ENCODE peak calls at places on chromosomes 11 and 22, in six cellular contexts. One of them, this sample, is unnamed.

GRCh38 chr11:117888140-117888561 is 11.7 kb upstream of the FXYD6 start:
- DNase-seq in stomach: no peak
- DNase-seq in breast epithelium: no peak
- DNase-seq in HCT116: no peak
- DNase-seq in suprapubic skin: no peak
- DNase-seq in prostate gland: no peak
- DNase-seq in this sample: no peak

GRCh38 chr11:120339394-120339890 is 3.2 kb downstream of the ARHGEF12 start:
- DNase-seq in stomach: peak
- DNase-seq in breast epithelium: no peak
- DNase-seq in HCT116: no peak
- DNase-seq in suprapubic skin: no peak
- DNase-seq in prostate gland: peak
- DNase-seq in this sample: no peak

GRCh38 chr22:25039754-25040153 is 87.2 kb downstream of the KIAA1671 start:
- DNase-seq in stomach: no peak
- DNase-seq in breast epithelium: no peak
- DNase-seq in HCT116: no peak
- DNase-seq in suprapubic skin: no peak
- DNase-seq in prostate gland: no peak
- DNase-seq in this sample: no peak

GRCh38 chr11:2779499-2779980 is 79.7 kb upstream of the KCNQ1OT1 start:
- DNase-seq in stomach: no peak
- DNase-seq in breast epithelium: no peak
- DNase-seq in HCT116: no peak
- DNase-seq in suprapubic skin: no peak
- DNase-seq in prostate gland: no peak
- DNase-seq in this sample: peak

GRCh38 chr22:50076646-50077624 is 8.3 kb downstream of the MLC1 start:
- DNase-seq in stomach: no peak
- DNase-seq in breast epithelium: no peak
- DNase-seq in HCT116: no peak
- DNase-seq in suprapubic skin: no peak
- DNase-seq in prostate gland: no peak
- DNase-seq in this sample: no peak

GRCh38 chr11:116986521-116987105 is 111.6 kb downstream of the SIK3 start:
- DNase-seq in stomach: no peak
- DNase-seq in breast epithelium: no peak
- DNase-seq in HCT116: no peak
- DNase-seq in suprapubic skin: no peak
- DNase-seq in prostate gland: no peak
- DNase-seq in this sample: no peak

GRCh38 chr22:40215266-40215665 is 37.5 kb downstream of the TNRC6B start:
- DNase-seq in stomach: peak
- DNase-seq in breast epithelium: no peak
- DNase-seq in HCT116: no peak
- DNase-seq in suprapubic skin: peak
- DNase-seq in prostate gland: no peak
- DNase-seq in this sample: no peak

GRCh38 chr11:26985941-26986340 is 8.0 kb upstream of the FIBIN start:
- DNase-seq in stomach: no peak
- DNase-seq in breast epithelium: no peak
- DNase-seq in HCT116: no peak
- DNase-seq in suprapubic skin: no peak
- DNase-seq in prostate gland: no peak
- DNase-seq in this sample: no peak

GRCh38 chr11:111911563-111912401 is at the start of gene CRYAB:
- DNase-seq in stomach: peak
- DNase-seq in breast epithelium: peak
- DNase-seq in HCT116: no peak
- DNase-seq in suprapubic skin: peak
- DNase-seq in prostate gland: peak
- DNase-seq in this sample: no peak

GRCh38 chr11:33064033-33064825 is 24.9 kb downstream of the TCP11L1 start:
- DNase-seq in stomach: no peak
- DNase-seq in breast epithelium: no peak
- DNase-seq in HCT116: no peak
- DNase-seq in suprapubic skin: no peak
- DNase-seq in prostate gland: no peak
- DNase-seq in this sample: no peak

GRCh38 chr11:91956711-91957110 is 267.9 kb upstream of the FAT3 start:
- DNase-seq in stomach: no peak
- DNase-seq in breast epithelium: no peak
- DNase-seq in HCT116: no peak
- DNase-seq in suprapubic skin: no peak
- DNase-seq in prostate gland: no peak
- DNase-seq in this sample: no peak

GRCh38 chr11:64834031-64834722 is 10.3 kb downstream of the CDC42BPG start:
- DNase-seq in stomach: no peak
- DNase-seq in breast epithelium: no peak
- DNase-seq in HCT116: no peak
- DNase-seq in suprapubic skin: peak
- DNase-seq in prostate gland: no peak
- DNase-seq in this sample: no peak

GRCh38 chr11:43947815-43948214 is 5.4 kb downstream of the C11orf96 start:
- DNase-seq in stomach: no peak
- DNase-seq in breast epithelium: no peak
- DNase-seq in HCT116: no peak
- DNase-seq in suprapubic skin: no peak
- DNase-seq in prostate gland: no peak
- DNase-seq in this sample: no peak

GRCh38 chr11:2662024-2662312 is 37.8 kb downstream of the KCNQ1OT1 start:
- DNase-seq in stomach: peak
- DNase-seq in breast epithelium: no peak
- DNase-seq in HCT116: no peak
- DNase-seq in suprapubic skin: peak
- DNase-seq in prostate gland: no peak
- DNase-seq in this sample: no peak

GRCh38 chr11:130383363-130384168 is 44.8 kb downstream of the ADAMTS8 start:
- DNase-seq in stomach: no peak
- DNase-seq in breast epithelium: no peak
- DNase-seq in HCT116: no peak
- DNase-seq in suprapubic skin: no peak
- DNase-seq in prostate gland: no peak
- DNase-seq in this sample: no peak

GRCh38 chr11:82848829-82849228 is 51.4 kb downstream of the PRCP start:
- DNase-seq in stomach: no peak
- DNase-seq in breast epithelium: no peak
- DNase-seq in HCT116: no peak
- DNase-seq in suprapubic skin: no peak
- DNase-seq in prostate gland: no peak
- DNase-seq in this sample: no peak

GRCh38 chr11:131418214-131418613 is 47.8 kb downstream of the NTM start:
- DNase-seq in stomach: no peak
- DNase-seq in breast epithelium: no peak
- DNase-seq in HCT116: no peak
- DNase-seq in suprapubic skin: no peak
- DNase-seq in prostate gland: no peak
- DNase-seq in this sample: no peak

GRCh38 chr22:49156662-49157285 is 670.9 kb downstream of the BRD1 start:
- DNase-seq in stomach: peak
- DNase-seq in breast epithelium: no peak
- DNase-seq in HCT116: no peak
- DNase-seq in suprapubic skin: no peak
- DNase-seq in prostate gland: peak
- DNase-seq in this sample: no peak

GRCh38 chr22:29720824-29721323 is 1.1 kb downstream of the CABP7 start:
- DNase-seq in stomach: no peak
- DNase-seq in breast epithelium: no peak
- DNase-seq in HCT116: no peak
- DNase-seq in suprapubic skin: no peak
- DNase-seq in prostate gland: no peak
- DNase-seq in this sample: no peak

GRCh38 chr11:83172551-83172950 is 15.6 kb downstream of the PCF11 start:
- DNase-seq in stomach: no peak
- DNase-seq in breast epithelium: no peak
- DNase-seq in HCT116: no peak
- DNase-seq in suprapubic skin: no peak
- DNase-seq in prostate gland: no peak
- DNase-seq in this sample: no peak

GRCh38 chr11:128928400-128928799 is 14.3 kb downstream of the TP53AIP1 start:
- DNase-seq in stomach: no peak
- DNase-seq in breast epithelium: no peak
- DNase-seq in HCT116: no peak
- DNase-seq in suprapubic skin: no peak
- DNase-seq in prostate gland: no peak
- DNase-seq in this sample: peak

GRCh38 chr11:122721964-122722266 is 66.4 kb downstream of the UBASH3B start:
- DNase-seq in stomach: no peak
- DNase-seq in breast epithelium: no peak
- DNase-seq in HCT116: peak
- DNase-seq in suprapubic skin: no peak
- DNase-seq in prostate gland: no peak
- DNase-seq in this sample: no peak

DNA sequence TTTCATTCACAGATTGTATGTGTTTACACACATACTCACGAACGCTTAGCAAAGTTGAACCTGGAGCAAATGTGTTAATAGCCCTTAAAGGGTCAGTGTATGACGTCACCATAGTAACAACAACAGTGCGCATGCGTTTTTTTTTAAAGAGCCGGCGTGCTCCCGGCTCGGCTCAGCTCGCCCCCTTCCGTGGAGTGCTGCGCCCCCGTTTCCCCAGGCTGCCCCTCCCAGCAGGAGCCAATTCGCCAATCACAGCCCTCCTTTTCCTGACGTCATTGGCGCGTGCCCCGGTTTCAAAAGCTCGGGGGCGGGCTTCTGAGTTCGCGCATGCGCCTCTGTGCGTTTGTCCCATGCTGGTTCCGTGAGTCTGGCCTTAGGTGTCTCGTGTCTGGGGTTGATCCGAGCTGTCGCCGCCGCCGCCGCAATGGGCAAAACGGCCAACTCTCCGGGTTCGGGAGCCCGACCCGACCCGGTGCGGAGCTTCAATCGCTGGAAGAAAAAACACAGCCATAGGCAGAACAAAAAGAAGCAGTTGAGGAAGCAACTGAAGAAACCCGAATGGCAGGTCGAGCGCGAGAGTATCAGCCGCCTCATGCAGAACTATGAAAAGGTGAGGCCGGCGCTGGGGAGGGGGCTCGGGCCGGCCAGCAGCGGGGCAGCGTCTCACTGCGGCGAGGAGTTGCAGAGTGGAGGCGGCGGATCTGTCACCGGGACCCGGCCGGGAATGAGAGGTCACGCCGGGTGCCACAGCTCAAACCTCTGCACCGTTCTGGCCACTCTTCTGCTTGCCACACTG is at the start of gene DDX10:
- DNase-seq in stomach: peak
- DNase-seq in breast epithelium: peak
- DNase-seq in HCT116: peak
- DNase-seq in suprapubic skin: peak
- DNase-seq in prostate gland: peak
- DNase-seq in this sample: peak
- TF ChIP-seq POLR2AphosphoS5 in stomach: peak
- TF ChIP-seq POLR2AphosphoS5 in breast epithelium: no peak
- TF ChIP-seq POLR2AphosphoS5 in HCT116: peak
- TF ChIP-seq POLR2AphosphoS5 in suprapubic skin: peak
- TF ChIP-seq POLR2AphosphoS5 in prostate gland: peak
- TF ChIP-seq POLR2AphosphoS5 in this sample: peak

GRCh38 chr11:58579192-58580129 is 598 bp downstream of the ZFP91 start:
- DNase-seq in stomach: peak
- DNase-seq in breast epithelium: peak
- DNase-seq in HCT116: peak
- DNase-seq in suprapubic skin: peak
- DNase-seq in prostate gland: peak
- DNase-seq in this sample: no peak
- TF ChIP-seq POLR2A in stomach: peak
- TF ChIP-seq POLR2A in breast epithelium: peak
- TF ChIP-seq POLR2A in HCT116: peak
- TF ChIP-seq POLR2A in suprapubic skin: peak
- TF ChIP-seq POLR2A in prostate gland: peak
- TF ChIP-seq POLR2A in this sample: peak

GRCh38 chr11:46673713-46674462 is 26.5 kb downstream of the ARHGAP1 start:
- DNase-seq in stomach: no peak
- DNase-seq in breast epithelium: no peak
- DNase-seq in HCT116: no peak
- DNase-seq in suprapubic skin: no peak
- DNase-seq in prostate gland: no peak
- DNase-seq in this sample: no peak

GRCh38 chr11:46674463-46675287 is 25.7 kb downstream of the ARHGAP1 start:
- DNase-seq in stomach: no peak
- DNase-seq in breast epithelium: no peak
- DNase-seq in HCT116: no peak
- DNase-seq in suprapubic skin: no peak
- DNase-seq in prostate gland: no peak
- DNase-seq in this sample: no peak

GRCh38 chr11:46669606-46670243 is 30.7 kb downstream of the ARHGAP1 start:
- DNase-seq in stomach: peak
- DNase-seq in breast epithelium: no peak
- DNase-seq in HCT116: no peak
- DNase-seq in suprapubic skin: peak
- DNase-seq in prostate gland: no peak
- DNase-seq in this sample: no peak

GRCh38 chr11:46671958-46672315 is 28.5 kb downstream of the ARHGAP1 start:
- DNase-seq in stomach: no peak
- DNase-seq in breast epithelium: no peak
- DNase-seq in HCT116: no peak
- DNase-seq in suprapubic skin: peak
- DNase-seq in prostate gland: no peak
- DNase-seq in this sample: no peak

GRCh38 chr11:46672381-46672839 is 28.0 kb downstream of the ARHGAP1 start:
- DNase-seq in stomach: no peak
- DNase-seq in breast epithelium: no peak
- DNase-seq in HCT116: no peak
- DNase-seq in suprapubic skin: no peak
- DNase-seq in prostate gland: no peak
- DNase-seq in this sample: no peak
- TF ChIP-seq POLR2AphosphoS5 in stomach: no peak
- TF ChIP-seq POLR2AphosphoS5 in breast epithelium: no peak
- TF ChIP-seq POLR2AphosphoS5 in HCT116: no peak
- TF ChIP-seq POLR2AphosphoS5 in suprapubic skin: no peak
- TF ChIP-seq POLR2AphosphoS5 in prostate gland: no peak
- TF ChIP-seq POLR2AphosphoS5 in this sample: no peak

DNA sequence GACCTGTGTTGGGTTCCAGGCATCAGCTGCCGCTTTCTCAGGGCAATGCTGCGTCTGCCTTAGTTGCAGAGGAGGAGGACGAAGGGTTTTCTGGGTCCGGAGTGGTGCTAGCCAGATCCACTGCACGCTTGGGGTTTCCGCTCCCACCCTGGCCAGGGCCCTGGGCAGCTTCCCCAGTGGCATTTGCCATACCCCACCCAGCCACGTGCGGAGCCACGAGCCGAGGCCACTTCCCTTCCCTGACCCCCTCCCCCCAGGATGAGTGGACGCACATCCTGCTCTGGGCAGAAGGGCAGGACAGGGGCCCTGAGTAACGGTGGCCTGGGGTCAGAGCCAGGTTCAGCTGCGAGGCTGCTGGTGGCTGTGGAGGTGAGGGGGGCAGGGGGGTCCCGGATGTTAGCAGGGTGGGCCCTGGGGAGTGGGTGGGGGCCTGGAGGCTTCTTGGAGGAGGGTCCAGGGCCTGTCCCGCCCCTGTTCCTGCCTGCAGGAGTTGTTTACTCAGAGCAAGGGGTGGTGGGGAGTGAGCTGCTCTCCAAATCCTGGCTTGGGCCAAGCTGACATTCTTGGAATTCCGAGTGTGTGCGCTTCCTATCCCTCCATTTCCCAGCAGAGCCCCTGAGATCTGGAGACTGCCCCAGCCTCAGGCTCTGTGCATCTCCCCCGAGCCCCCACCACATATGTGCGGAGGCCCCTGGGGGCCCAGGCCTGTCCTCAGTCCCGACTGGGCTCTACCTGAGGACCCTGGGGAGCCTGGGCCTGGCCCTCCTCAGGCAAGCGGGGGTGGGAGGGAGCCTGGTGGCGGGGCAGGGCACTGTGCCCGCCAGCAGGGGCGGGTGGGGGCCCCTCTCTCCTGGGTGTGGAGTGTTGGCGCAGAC is 1.4 kb downstream of the TSPAN4 start:
- DNase-seq in stomach: peak
- DNase-seq in breast epithelium: peak
- DNase-seq in HCT116: no peak
- DNase-seq in suprapubic skin: peak
- DNase-seq in prostate gland: peak
- DNase-seq in this sample: no peak
- TF ChIP-seq POLR2A in stomach: no peak
- TF ChIP-seq POLR2A in breast epithelium: no peak
- TF ChIP-seq POLR2A in HCT116: no peak
- TF ChIP-seq POLR2A in suprapubic skin: peak
- TF ChIP-seq POLR2A in prostate gland: peak
- TF ChIP-seq POLR2A in this sample: no peak

This sample was measured in GM12892.